ENCODE peak calls at places on chromosomes 6 and 20, in ten cellular contexts. G is GM13976, R is astrocyte of the spinal cord, A is dorsolateral prefrontal cortex, Z is omental fat pad, E is GM23338, Q is left ventricle myocardium inferior, L is HepG2, P is IMR-90, T is body of pancreas. H is an unnamed sample.

GRCh38 chr6:44567406-44567805 is 179.9 kb downstream of the CDC5L start:
- DNase-seq in L (no peak), Q (no peak), Z (no peak), G (no peak), R (no peak), E (no peak), A (no peak), T (peak), P (no peak), H (no peak)

GRCh38 chr20:21424846-21425245 is 27.5 kb upstream of the NKX2-4 start:
- DNase-seq in R (no peak), E (no peak), P (no peak), A (no peak), G (no peak), T (no peak), Q (no peak), L (no peak), Z (no peak), H (no peak)

GRCh38 chr6:37800904-37801669 is 18.4 kb upstream of the ZFAND3 start:
- DNase-seq in Z (no peak), T (no peak), L (no peak), E (no peak), Q (no peak), R (no peak), G (no peak), A (no peak), P (no peak), H (no peak)

GRCh38 chr6:74976026-74976425 is 229.8 kb downstream of the COL12A1 start:
- DNase-seq in L (no peak), P (no peak), R (no peak), Q (no peak), T (no peak), A (no peak), Z (no peak), E (no peak), G (no peak), H (no peak)

GRCh38 chr6:100554228-100554627 is 89.5 kb upstream of the SIM1 start:
- DNase-seq in E (no peak), Z (no peak), G (no peak), P (no peak), L (no peak), A (no peak), R (no peak), Q (no peak), T (no peak), H (no peak)

GRCh38 chr6:37917568-37917967 is 98.0 kb downstream of the ZFAND3 start:
- DNase-seq in T (no peak), G (no peak), A (no peak), Q (no peak), R (no peak), Z (no peak), P (no peak), L (no peak), E (no peak), H (no peak)

GRCh38 chr6:42702200-42702599 is 20.2 kb downstream of the PRPH2 start:
- DNase-seq in Z (no peak), P (peak), T (no peak), A (no peak), L (peak), G (no peak), R (no peak), E (no peak), Q (no peak), H (no peak)

GRCh38 chr6:111727041-111727440 is 121.4 kb upstream of the TRAF3IP2 start:
- DNase-seq in T (no peak), L (no peak), A (no peak), P (peak), E (no peak), Q (no peak), G (no peak), Z (no peak), R (peak), H (no peak)

GRCh38 chr6:168113226-168113625 is 34.2 kb upstream of the FRMD1 start:
- DNase-seq in L (no peak), A (no peak), Q (no peak), T (no peak), E (no peak), G (no peak), P (no peak), Z (no peak), R (no peak), H (no peak)

GRCh38 chr20:43563429-43563828 is 4.6 kb downstream of the SGK2 start:
- DNase-seq in P (no peak), A (no peak), R (no peak), E (no peak), Q (no peak), L (peak), G (no peak), T (no peak), Z (no peak), H (no peak)

GRCh38 chr6:113758725-113759576 is 98.2 kb upstream of the MARCKS start:
- DNase-seq in Z (no peak), T (no peak), R (no peak), P (peak), G (no peak), Q (no peak), E (no peak), A (no peak), L (no peak), H (no peak)

GRCh38 chr6:37514377-37514776 is 14.7 kb upstream of the CCDC167 start:
- DNase-seq in Z (no peak), Q (no peak), L (no peak), P (peak), G (no peak), T (no peak), E (no peak), A (no peak), R (peak), H (no peak)

GRCh38 chr6:41732601-41733348 is 2.6 kb downstream of the TFEB start:
- DNase-seq in E (peak), L (no peak), Q (no peak), A (no peak), G (peak), Z (no peak), R (peak), T (peak), P (no peak), H (no peak)

GRCh38 chr20:4195499-4195898 is 180.1 kb upstream of the RNF24 start:
- DNase-seq in L (peak), A (peak), G (no peak), Z (no peak), R (peak), E (peak), P (peak), Q (no peak), T (no peak), H (no peak)

GRCh38 chr6:133955136-133955576 is 2.1 kb downstream of the TBPL1 start:
- DNase-seq in P (no peak), E (no peak), Z (no peak), A (no peak), T (no peak), R (no peak), G (no peak), L (no peak), Q (no peak), H (no peak)

GRCh38 chr6:145315982-145316600 is 419.2 kb downstream of the EPM2A start:
- DNase-seq in P (peak), L (no peak), T (no peak), R (no peak), G (no peak), Q (no peak), Z (no peak), E (peak), A (no peak), H (no peak)

GRCh38 chr20:13839421-13840092 is 54.7 kb downstream of the NDUFAF5 start:
- DNase-seq in R (peak), Z (no peak), P (peak), L (no peak), E (no peak), G (no peak), A (no peak), Q (no peak), T (no peak), H (no peak)

GRCh38 chr6:122184260-122184934 is 215.1 kb upstream of the HSF2 start:
- DNase-seq in A (no peak), G (no peak), P (peak), T (no peak), L (peak), E (no peak), Q (no peak), Z (no peak), R (peak), H (no peak)

GRCh38 chr6:122178988-122179387 is 220.5 kb upstream of the HSF2 start:
- DNase-seq in Q (no peak), G (no peak), L (no peak), E (no peak), R (no peak), T (no peak), P (no peak), A (no peak), Z (no peak), H (no peak)

GRCh38 chr6:122180132-122180531 is 219.3 kb upstream of the HSF2 start:
- DNase-seq in Q (no peak), T (no peak), L (no peak), R (peak), Z (no peak), G (no peak), P (peak), E (no peak), A (no peak), H (no peak)
- TF ChIP-seq CTCF in Q (peak), T (no peak), L (no peak), R (peak), Z (no peak), G (no peak), P (peak), E (peak), A (no peak), H (no peak)

GRCh38 chr6:30914076-30914853 is at the start of gene VARS2:
- DNase-seq in L (peak), Q (peak), A (peak), R (peak), G (peak), P (peak), Z (peak), E (peak), T (peak), H (peak)
- TF ChIP-seq CTCF in L (peak), Q (peak), A (peak), R (peak), G (no peak), P (peak), Z (no peak), E (no peak), T (peak), H (peak)

DNA sequence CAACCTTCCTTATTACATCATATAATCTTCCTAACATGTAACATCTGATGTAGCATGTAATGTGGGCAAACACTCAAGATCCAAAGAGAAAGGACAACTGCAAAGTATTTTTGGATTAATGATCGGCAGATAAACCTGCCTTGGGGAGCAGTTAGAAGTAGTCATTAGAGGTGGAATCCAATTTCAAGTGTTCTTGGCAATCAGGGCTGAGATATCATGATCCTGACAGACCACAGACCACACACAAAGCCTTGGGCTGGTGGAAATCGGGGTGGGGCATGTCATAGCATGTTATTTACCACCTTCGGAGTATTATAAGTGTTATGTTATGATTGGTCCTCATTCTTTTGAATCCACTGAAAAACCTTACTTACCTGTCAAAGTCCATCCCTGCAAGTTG is 16.3 kb downstream of the NCOA5 start:
- DNase-seq in Q (no peak), T (no peak), A (no peak), G (no peak), R (no peak), P (no peak), Z (no peak), L (no peak), E (no peak), H (no peak)
- TF ChIP-seq CTCF in Q (no peak), T (no peak), A (no peak), G (no peak), R (no peak), P (no peak), Z (no peak), L (no peak), E (no peak), H (no peak)

DNA sequence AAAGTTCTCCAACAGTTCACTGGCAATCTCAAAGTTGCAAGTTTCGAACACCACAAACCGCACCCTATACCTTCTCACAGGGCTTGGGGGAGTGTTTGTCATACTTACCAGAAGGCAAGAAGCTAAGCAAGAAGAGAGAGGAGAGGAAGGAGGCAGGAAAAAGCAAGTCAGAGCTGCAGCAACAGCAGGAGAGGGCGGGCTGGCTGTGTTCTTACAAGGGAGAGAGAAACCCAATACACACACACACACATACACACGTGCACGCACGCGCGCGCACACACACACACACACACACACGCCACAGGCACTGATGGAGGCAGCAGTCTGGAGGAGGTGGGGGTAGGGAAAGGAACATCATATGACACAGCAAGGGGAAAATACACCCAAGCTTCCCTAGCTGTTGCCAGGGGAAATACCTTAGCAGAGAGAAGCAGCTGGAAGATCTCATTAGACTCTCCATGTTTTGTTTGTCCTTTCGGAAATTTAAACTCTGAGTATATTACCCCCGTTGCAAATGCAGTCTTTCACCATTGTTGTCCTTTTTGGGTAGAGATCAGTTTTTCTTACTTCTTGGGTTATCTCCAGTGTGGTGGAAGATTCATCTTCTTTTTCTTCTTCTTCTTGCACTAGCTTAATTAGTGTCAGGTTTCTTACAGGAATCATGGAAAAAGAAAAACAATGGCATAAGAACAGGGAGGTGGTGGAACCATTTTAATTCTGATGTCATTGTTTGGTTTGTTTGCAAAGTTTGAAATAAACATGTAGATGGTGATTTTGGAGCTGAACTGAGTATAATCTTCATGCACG is at the start of gene TXLNB:
- DNase-seq in L (no peak), Z (peak), R (peak), T (peak), A (peak), E (peak), Q (peak), P (peak), G (peak), H (no peak)
- TF ChIP-seq CTCF in L (no peak), Z (no peak), R (no peak), T (no peak), A (no peak), E (no peak), Q (peak), P (no peak), G (peak), H (no peak)

GRCh38 chr6:135438907-135439535 is 58.5 kb downstream of the AHI1 start:
- DNase-seq in Q (no peak), A (no peak), T (no peak), R (peak), P (peak), L (peak), E (peak), Z (no peak), G (peak), H (no peak)
- TF ChIP-seq CTCF in Q (peak), A (no peak), T (no peak), R (peak), P (peak), L (peak), E (peak), Z (no peak), G (peak), H (peak)

GRCh38 chr20:8790442-8791074 is 278.3 kb upstream of the PLCB4 start:
- DNase-seq in R (peak), Q (no peak), E (peak), T (peak), A (no peak), G (peak), Z (no peak), L (peak), P (peak), H (peak)
- TF ChIP-seq CTCF in R (peak), Q (peak), E (peak), T (peak), A (peak), G (peak), Z (peak), L (peak), P (peak), H (peak)

GRCh38 chr6:154450498-154450897 is 60.0 kb downstream of the CNKSR3 start:
- DNase-seq in A (no peak), R (no peak), Z (no peak), E (no peak), P (no peak), T (no peak), L (no peak), G (no peak), Q (no peak), H (no peak)
- TF ChIP-seq CTCF in A (no peak), R (no peak), Z (no peak), E (no peak), P (no peak), T (no peak), L (no peak), G (no peak), Q (no peak), H (no peak)

H was measured in progenitor cell of endocrine pancreas.